ENCODE peak calls at places on chromosomes 16 and 17, in nine cellular contexts. U is suprapubic skin, V is GM23338, J is heart left ventricle, Z is heart right ventricle, T is astrocyte, I is mesendoderm, E is Panc1, D is body of pancreas. G is an unnamed sample.

GRCh38 chr16:73354426-73354825 is 306.5 kb upstream of the ZFHX3 start:
- DNase-seq in J (no peak), U (no peak), D (no peak), T (no peak), I (no peak), E (no peak), V (no peak), Z (no peak), G (no peak)

GRCh38 chr16:3266873-3267537 is 10.6 kb upstream of the MEFV start:
- DNase-seq in J (peak; percentile 40), E (peak; percentile 17), T (peak; percentile 59), Z (no peak), I (peak; percentile 33), D (no peak), U (no peak), V (peak; percentile 66), G (no peak)

GRCh38 chr17:74017461-74017860 is 186.0 kb upstream of the RPL38 start:
- DNase-seq in J (no peak), Z (no peak), U (no peak), E (no peak), T (no peak), D (no peak), V (no peak), I (no peak), G (no peak)

GRCh38 chr16:24838554-24839266 is 7.1 kb upstream of the SLC5A11 start:
- DNase-seq in T (peak; percentile 65), V (no peak), I (no peak), J (no peak), D (no peak), Z (no peak), U (no peak), E (no peak), G (no peak)

GRCh38 chr16:80580109-80580832 is 39.5 kb downstream of the DYNLRB2 start:
- DNase-seq in E (no peak), J (no peak), Z (no peak), V (peak; percentile 9), T (peak; percentile 91), D (no peak), I (no peak), U (no peak), G (no peak)

GRCh38 chr17:75033346-75034235 is 13.2 kb downstream of the ATP5PD start:
- DNase-seq in I (peak; percentile 97), Z (peak; percentile 95), J (peak; percentile 88), E (peak; percentile 92), D (peak; percentile 95), T (peak; percentile 78), U (peak; percentile 96), V (peak; percentile 96), G (peak; percentile 98)

GRCh38 chr17:78366109-78366848 is 6.4 kb upstream of the SOCS3 start:
- DNase-seq in Z (no peak), T (no peak), D (no peak), E (no peak), J (peak; percentile 53), I (peak; percentile 53), V (peak; percentile 48), U (no peak), G (no peak)

GRCh38 chr17:43578699-43579569 is 32.8 kb upstream of the ETV4 start:
- DNase-seq in J (no peak), E (no peak), Z (no peak), U (no peak), I (no peak), V (peak; percentile 49), D (no peak), T (peak; percentile 62), G (peak; percentile 92)

GRCh38 chr17:75810216-75810615 is 25.6 kb downstream of the UNK start:
- DNase-seq in T (no peak), J (no peak), V (no peak), D (no peak), U (peak; percentile 63), I (no peak), E (no peak), Z (no peak), G (no peak)

GRCh38 chr16:66933776-66934137 is 445 bp downstream of the CIAO2B start:
- DNase-seq in V (no peak), U (no peak), J (no peak), I (no peak), D (no peak), T (no peak), E (no peak), Z (no peak), G (no peak)

GRCh38 chr16:25264599-25264998 is 7.0 kb upstream of the ZKSCAN2 start:
- DNase-seq in Z (no peak), U (no peak), V (peak; percentile 20), I (no peak), J (no peak), T (no peak), E (no peak), D (no peak), G (no peak)

GRCh38 chr16:29710227-29711219 is 31.5 kb downstream of the QPRT start:
- DNase-seq in Z (peak; percentile 21), J (no peak), T (peak; percentile 70), I (peak; percentile 88), D (no peak), E (peak; percentile 38), U (no peak), V (peak; percentile 82), G (peak; percentile 40)

GRCh38 chr16:70529051-70529777 is 5.6 kb downstream of the SF3B3 start:
- DNase-seq in E (no peak), T (peak; percentile 52), D (no peak), U (no peak), Z (no peak), J (no peak), V (peak; percentile 46), I (peak; percentile 22), G (peak; percentile 47)

GRCh38 chr17:81254955-81255717 is 16.0 kb downstream of the NDUFAF8 start:
- DNase-seq in I (peak; percentile 73), E (no peak), U (peak; percentile 85), Z (peak; percentile 84), J (peak; percentile 92), V (peak; percentile 84), T (peak; percentile 64), D (peak; percentile 67), G (peak; percentile 38)

GRCh38 chr17:32504166-32504990 is 17.6 kb downstream of the CDK5R1 start:
- DNase-seq in T (peak; percentile 31), I (peak; percentile 51), Z (no peak), U (no peak), E (no peak), V (no peak), D (no peak), J (no peak), G (peak; percentile 78)

GRCh38 chr17:75927286-75927922 is 13.4 kb downstream of the FBF1 start:
- DNase-seq in I (peak; percentile 77), J (no peak), E (no peak), Z (no peak), T (no peak), U (no peak), D (no peak), V (peak; percentile 80), G (peak; percentile 55)

GRCh38 chr17:7041607-7042506 is 2.0 kb downstream of the SLC16A11 start:
- DNase-seq in E (no peak), T (no peak), I (peak; percentile 81), V (peak; percentile 64), D (no peak), U (no peak), J (no peak), Z (no peak), G (no peak)
- H3K4me1 ChIP-seq in E (peaks cover 12% of the 10 kb centered on the region), T (peaks cover 20% of the 10 kb centered on the region), I (peaks cover 2% of the 10 kb centered on the region), V (peaks cover 22% of the 10 kb centered on the region), D (peaks cover 48% of the 10 kb centered on the region), U (peaks cover 42% of the 10 kb centered on the region), J (peaks cover 29% of the 10 kb centered on the region), Z (peaks cover 9% of the 10 kb centered on the region), G (peaks cover 10% of the 10 kb centered on the region)

DNA sequence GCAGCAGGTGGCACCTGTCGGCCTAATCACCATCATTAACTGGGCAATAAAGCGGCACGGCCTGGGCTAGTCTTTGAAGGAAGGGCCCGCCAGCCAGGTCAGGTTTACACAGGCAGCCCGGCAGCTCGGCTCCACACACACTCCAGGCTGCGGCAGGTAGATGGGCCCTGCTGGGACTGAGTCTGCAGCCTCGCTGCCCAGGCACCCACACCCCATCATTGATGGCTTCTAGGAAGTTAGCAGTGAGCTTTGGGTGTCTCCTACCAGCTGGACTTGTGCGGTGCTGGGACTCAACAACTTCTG is 6.8 kb upstream of the FOXN1 start:
- DNase-seq in U (no peak), E (no peak), I (no peak), V (no peak), T (no peak), J (no peak), D (no peak), Z (no peak), G (no peak)
- H3K27ac ChIP-seq in U (no peak overlapping the region), E (no peak overlapping the region), I (no peak overlapping the region), V (no peak overlapping the region), T (no peak overlapping the region), J (no peak overlapping the region), D (peak overlapping the region; percentile 37), Z (no peak overlapping the region), G (no peak overlapping the region)

DNA sequence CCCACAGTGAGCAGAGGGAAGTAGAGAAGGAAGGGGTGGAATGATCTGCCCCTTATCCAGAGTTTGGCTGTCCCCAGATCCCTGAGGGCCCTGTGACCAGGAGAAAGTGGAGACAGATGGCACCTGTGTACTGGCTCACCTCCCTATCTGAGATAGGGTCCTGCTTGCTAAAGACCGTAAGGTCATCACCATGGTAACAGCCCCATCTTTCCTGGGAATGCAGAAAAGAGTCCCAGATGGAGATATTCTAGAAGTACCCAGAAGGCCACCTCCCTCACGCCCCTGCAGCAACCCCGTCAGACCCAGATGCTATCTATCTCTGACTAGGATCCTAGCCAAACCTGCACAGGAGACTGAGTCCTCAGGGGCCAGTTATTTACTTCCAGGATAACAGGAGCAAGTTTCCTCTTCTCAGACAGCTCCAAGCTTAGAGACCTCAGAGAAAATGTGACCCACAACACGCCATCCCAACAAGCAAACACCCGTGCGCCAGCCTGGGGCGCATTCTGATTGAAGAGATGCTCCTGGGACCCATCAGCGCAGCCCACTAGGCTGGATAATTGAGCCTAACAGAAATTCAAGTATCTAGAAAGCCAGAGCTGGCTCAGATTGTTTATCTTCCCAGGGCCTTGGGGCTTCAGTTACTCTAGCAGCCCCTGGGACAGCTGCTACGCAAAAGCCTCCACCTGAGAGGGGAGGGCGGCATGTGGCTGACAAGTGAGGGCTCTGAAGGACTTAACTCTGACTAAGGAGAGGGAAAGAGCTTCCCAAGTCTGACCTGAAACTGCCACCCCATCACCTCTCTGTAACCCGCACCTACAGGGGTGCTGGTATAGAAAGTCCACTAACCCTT is 1.9 kb downstream of the ORMDL3 start:
- DNase-seq in V (peak; percentile 24), Z (no peak), T (no peak), D (no peak), J (no peak), E (no peak), U (no peak), I (no peak), G (no peak)
- H3K4me3 ChIP-seq in V (peak overlapping the region; percentile 97), Z (peak overlapping the region; percentile 70), T (peak overlapping the region; percentile 81), D (no peak overlapping the region), J (peak overlapping the region; percentile 85), E (no peak overlapping the region), U (peak overlapping the region; percentile 95), I (no peak overlapping the region), G (no peak overlapping the region)

GRCh38 chr17:57888311-57889216 is 38.7 kb upstream of the MRPS23 start:
- DNase-seq in Z (no peak), D (no peak), V (no peak), I (no peak), J (no peak), E (no peak), U (no peak), T (no peak), G (no peak)
- H3K4me1 ChIP-seq in Z (peaks cover 32% of the 10 kb centered on the region), D (peaks cover 52% of the 10 kb centered on the region), V (peaks cover 10% of the 10 kb centered on the region), I (peaks cover 5% of the 10 kb centered on the region), J (peaks cover 51% of the 10 kb centered on the region), E (peaks cover 51% of the 10 kb centered on the region), U (peaks cover 51% of the 10 kb centered on the region), T (peaks cover 38% of the 10 kb centered on the region), G (peaks cover 39% of the 10 kb centered on the region)

G was measured in SJSA1.